ENCODE peak calls at places on chromosomes 13 and 19, in four cellular contexts. N, E, U and F are unnamed samples.

GRCh38 chr19:58021541-58022282 is 12.1 kb upstream of the ZSCAN1 start:
- DNase-seq in N (peak; percentile 37), E (peak; percentile 71), U (no peak), F (peak; percentile 64)

GRCh38 chr19:14023404-14024235 is 4.3 kb upstream of the RLN3 start:
- DNase-seq in N (peak; percentile 41), E (peak; percentile 69), U (peak; percentile 64), F (peak; percentile 61)

GRCh38 chr19:58582985-58583384 is 9.8 kb upstream of the MZF1 start:
- DNase-seq in N (no peak), E (no peak), U (no peak), F (no peak)

GRCh38 chr19:50858896-50859295 is 4.2 kb downstream of the KLK3 start:
- DNase-seq in N (no peak), E (peak; percentile 35), U (no peak), F (peak; percentile 68)

GRCh38 chr13:80436571-80437169 is 95.7 kb upstream of the SPRY2 start:
- DNase-seq in N (no peak), E (no peak), U (no peak), F (no peak)

GRCh38 chr19:47253467-47253881 is 2.9 kb upstream of the CCDC9 start:
- DNase-seq in N (no peak), E (no peak), U (no peak), F (no peak)

GRCh38 chr13:111115841-111116500 is 861 bp downstream of the ARHGEF7 start:
- DNase-seq in N (no peak), E (peak; percentile 47), U (peak; percentile 67), F (no peak)

GRCh38 chr19:3434630-3435553 is 45.4 kb downstream of the SMIM24 start:
- DNase-seq in N (peak; percentile 94), E (peak; percentile 91), U (peak; percentile 93), F (peak; percentile 96)

GRCh38 chr13:28185256-28185655 is 46.9 kb downstream of the PAN3 start:
- DNase-seq in N (no peak), E (no peak), U (no peak), F (no peak)

GRCh38 chr19:48628486-48629296 is 8.5 kb downstream of the DBP start:
- DNase-seq in N (no peak), E (no peak), U (peak; percentile 67), F (peak; percentile 62)

GRCh38 chr13:98576963-98577822 is at the start of gene STK24:
- DNase-seq in N (peak; percentile 65), E (peak; percentile 72), U (peak; percentile 80), F (peak; percentile 79)

GRCh38 chr13:60274664-60275063 is 110.9 kb upstream of the DIAPH3 start:
- DNase-seq in N (no peak), E (no peak), U (no peak), F (no peak)

GRCh38 chr13:91690944-91691343 is 292.5 kb downstream of the GPC5 start:
- DNase-seq in N (no peak), E (no peak), U (no peak), F (no peak)

GRCh38 chr19:1074512-1075283 is 7.7 kb downstream of the ARHGAP45 start:
- DNase-seq in N (peak; percentile 92), E (peak; percentile 79), U (peak; percentile 90), F (peak; percentile 96)

GRCh38 chr13:27476943-27477681 is 26.7 kb upstream of the MTIF3 start:
- DNase-seq in N (no peak), E (peak; percentile 59), U (no peak), F (no peak)

GRCh38 chr13:107250626-107251025 is 682.7 kb upstream of the ARGLU1 start:
- DNase-seq in N (no peak), E (no peak), U (no peak), F (no peak)

GRCh38 chr13:113639661-113640262 is 18.2 kb downstream of the ATP4B start:
- DNase-seq in N (no peak), E (no peak), U (no peak), F (no peak)

DNA sequence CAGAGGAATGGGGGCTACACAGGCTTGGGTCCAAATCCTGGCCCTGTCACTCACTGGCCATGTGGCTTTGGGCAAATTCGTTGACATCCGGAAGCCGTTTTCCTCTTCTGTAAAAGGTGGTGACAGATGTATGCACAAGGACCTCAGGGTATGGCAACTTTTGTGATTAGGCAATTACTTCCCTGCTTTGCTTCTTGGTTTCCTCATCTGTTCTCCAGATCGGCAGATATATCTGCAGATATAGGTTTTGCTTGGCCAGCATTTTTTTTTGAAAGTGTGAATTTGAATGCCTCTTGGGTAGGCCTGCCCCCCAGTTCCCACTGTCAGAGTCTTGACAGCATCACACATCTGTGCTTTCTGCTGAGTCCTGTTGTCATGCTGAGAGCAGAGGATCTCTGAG is 17.7 kb downstream of the TMEM272 start:
- DNase-seq in N (no peak), E (no peak), U (no peak), F (no peak)
- H3K4me3 ChIP-seq in N (no peak overlapping the region), E (no peak overlapping the region), U (no peak overlapping the region), F (no peak overlapping the region)

GRCh38 chr19:41000310-41000737 is 9.2 kb downstream of the CYP2B6 start:
- DNase-seq in N (peak; percentile 31), E (peak; percentile 7), U (peak; percentile 82), F (no peak)

GRCh38 chr19:40990972-40991381 is at the start of gene CYP2B6:
- DNase-seq in N (no peak), E (no peak), U (peak; percentile 84), F (peak; percentile 49)

GRCh38 chr19:40989453-40989852 is 1.6 kb upstream of the CYP2B6 start:
- DNase-seq in N (no peak), E (no peak), U (peak; percentile 83), F (no peak)

DNA sequence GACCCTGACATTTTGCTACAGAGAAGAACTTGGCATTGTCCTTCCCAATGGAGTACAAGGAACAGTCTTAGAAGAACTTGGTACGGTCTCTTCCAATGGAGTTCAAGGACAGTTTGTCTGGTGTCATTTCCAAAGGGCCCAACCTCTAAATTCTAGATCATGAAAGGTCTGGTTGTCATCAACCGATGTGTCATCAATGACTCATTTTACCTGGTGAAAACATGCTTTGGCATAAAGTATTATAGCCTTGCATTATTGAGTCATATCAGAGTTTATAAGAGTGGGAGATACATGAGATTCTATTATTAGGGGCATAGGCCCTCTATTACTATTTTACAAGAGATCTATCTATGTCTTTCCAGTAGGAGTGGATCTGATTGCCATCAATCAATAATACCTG is 4.3 kb downstream of the CYP2B6 start:
- DNase-seq in N (no peak), E (no peak), U (no peak), F (no peak)
- H3K4me1 ChIP-seq in N (no peaks in the 10 kb centered on the region), E (no peaks in the 10 kb centered on the region), U (peaks cover 7% of the 10 kb centered on the region), F (no peaks in the 10 kb centered on the region)

DNA sequence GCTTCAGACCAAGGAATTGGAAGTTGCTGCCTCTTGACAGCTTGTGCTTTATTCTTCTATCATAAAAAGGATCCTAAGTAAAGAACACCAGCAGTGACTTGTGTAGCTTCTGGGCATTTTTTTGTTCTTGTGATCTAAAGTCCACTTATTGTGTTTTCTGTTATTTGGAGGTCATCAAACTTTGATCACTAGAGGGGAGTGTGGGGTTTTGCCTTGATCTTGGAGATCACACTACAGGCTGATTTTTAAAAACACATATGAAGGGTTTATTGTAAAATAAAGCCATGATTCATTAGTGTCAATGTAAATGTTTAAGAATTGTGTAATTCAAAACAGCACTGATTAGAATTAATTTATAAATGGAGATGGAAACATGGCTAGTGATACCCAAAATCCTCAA is 328.7 kb upstream of the EDNRB start:
- DNase-seq in N (no peak), E (no peak), U (no peak), F (no peak)
- TF ChIP-seq CTCF in N (no peak), E (no peak), U (no peak), F (no peak)

DNA sequence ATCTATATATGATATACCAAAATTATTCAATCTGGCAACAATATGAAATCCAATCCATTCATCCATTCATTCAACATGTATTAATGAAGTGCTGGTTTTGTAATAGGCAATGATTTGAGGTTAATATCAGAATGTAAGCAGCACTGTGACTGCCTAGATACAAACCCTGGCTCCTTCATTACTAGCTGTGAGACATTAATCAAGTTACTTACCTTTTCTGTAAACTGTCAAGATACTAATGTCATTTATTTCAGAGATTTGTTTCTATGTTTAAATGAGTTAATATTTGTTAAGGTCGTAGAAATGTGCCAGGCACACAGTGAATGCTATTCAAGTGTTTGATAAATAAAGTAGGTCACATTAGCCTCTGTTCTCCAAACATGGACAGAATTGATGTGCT is 40.9 kb downstream of the CLDN10 start:
- DNase-seq in N (no peak), E (no peak), U (no peak), F (no peak)
- H3K4me3 ChIP-seq in N (no peak overlapping the region), E (no peak overlapping the region), U (no peak overlapping the region), F (no peak overlapping the region)

DNA sequence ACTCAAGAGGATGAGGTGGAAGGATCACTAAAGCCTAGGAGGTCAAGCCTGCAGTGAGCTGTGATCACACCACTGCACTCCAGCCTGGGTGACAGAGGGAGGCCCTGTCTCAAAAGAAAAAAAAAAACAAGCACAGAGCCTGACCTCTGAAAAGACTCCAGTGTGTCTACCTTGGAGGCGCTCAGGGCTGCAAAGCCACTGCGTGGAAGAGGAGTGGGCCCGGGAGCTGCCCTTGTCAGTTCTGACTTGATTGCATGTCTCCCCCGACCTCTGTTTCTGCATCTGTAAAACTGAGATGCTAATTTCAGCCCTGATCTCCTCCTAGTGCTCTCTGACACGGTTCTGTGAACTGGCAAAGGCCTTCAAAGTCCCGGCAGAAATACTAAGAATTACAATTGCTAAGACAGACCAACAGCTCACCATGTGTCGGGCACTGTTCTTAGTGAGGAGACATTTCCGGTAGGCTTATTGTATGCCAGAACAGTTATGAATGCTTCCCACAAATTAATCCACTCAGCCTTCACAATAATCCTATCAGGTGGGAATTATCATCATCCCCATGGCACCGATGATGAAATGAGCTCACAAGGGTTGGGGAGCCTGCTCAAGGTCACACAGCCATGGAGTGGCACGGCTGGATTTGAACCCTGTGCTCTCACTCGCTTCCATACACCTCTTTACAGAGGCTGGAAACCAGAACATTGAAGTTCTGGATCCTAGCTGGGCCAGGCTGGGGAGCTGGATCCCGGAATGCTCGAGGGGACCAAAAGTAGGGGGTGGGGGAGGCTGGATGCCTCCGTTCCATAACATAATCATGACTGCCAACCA is 3.5 kb downstream of the AKT2 start:
- DNase-seq in N (no peak), E (no peak), U (no peak), F (no peak)
- H3K4me1 ChIP-seq in N (peaks cover 44% of the 10 kb centered on the region), E (peaks cover 82% of the 10 kb centered on the region), U (peaks cover 62% of the 10 kb centered on the region), F (peaks cover 49% of the 10 kb centered on the region)

GRCh38 chr19:28737021-28737525 is 475.9 kb downstream of the UQCRFS1 start:
- DNase-seq in N (no peak), E (peak; percentile 22), U (no peak), F (no peak)
- TF ChIP-seq CTCF in N (peak; percentile 6), E (peak; percentile 58), U (peak; percentile 63), F (no peak)